ENCODE peak calls at places on chromosomes 6 and 20, in six cellular contexts. Z is IMR-90, C is heart left ventricle, O is testis, L is right lobe of liver, Q is prostate gland. M is an unnamed sample.

GRCh38 chr6:133606833-133607232 is 282.1 kb upstream of the TCF21 start:
- DNase-seq in Z (no peak), C (no peak), O (no peak), L (no peak), Q (no peak), M (no peak)

GRCh38 chr20:45189861-45190260 is 15.2 kb downstream of the PI3 start:
- DNase-seq in Z (no peak), C (no peak), O (no peak), L (no peak), Q (no peak), M (peak; percentile 55)

GRCh38 chr20:32945710-32946221 is 58.5 kb downstream of the SUN5 start:
- DNase-seq in Z (peak; percentile 34), C (no peak), O (no peak), L (no peak), Q (no peak), M (no peak)

GRCh38 chr6:129872591-129872990 is 11.5 kb upstream of the TMEM244 start:
- DNase-seq in Z (no peak), C (no peak), O (no peak), L (no peak), Q (no peak), M (no peak)

GRCh38 chr20:40955326-40955725 is 73.3 kb upstream of the TOP1 start:
- DNase-seq in Z (no peak), C (no peak), O (no peak), L (no peak), Q (no peak), M (no peak)

GRCh38 chr20:51373713-51374481 is 168.6 kb downstream of the NFATC2 start:
- DNase-seq in Z (no peak), C (no peak), O (peak; percentile 58), L (no peak), Q (no peak), M (no peak)

GRCh38 chr6:23650676-23651075 is 475.3 kb upstream of the NRSN1 start:
- DNase-seq in Z (no peak), C (no peak), O (peak; percentile 93), L (no peak), Q (peak; percentile 32), M (peak; percentile 16)

GRCh38 chr6:41594326-41594725 is 43.9 kb upstream of the MDFI start:
- DNase-seq in Z (no peak), C (no peak), O (no peak), L (no peak), Q (no peak), M (no peak)

GRCh38 chr20:21513181-21513663 is 642 bp downstream of the NKX2-2 start:
- DNase-seq in Z (no peak), C (no peak), O (no peak), L (peak; percentile 35), Q (no peak), M (no peak)
- H3K4me3 ChIP-seq in Z (no peak overlapping the region), C (peak overlapping the region; percentile 27), O (no peak overlapping the region), L (no peak overlapping the region), Q (no peak overlapping the region), M (no peak overlapping the region)

DNA sequence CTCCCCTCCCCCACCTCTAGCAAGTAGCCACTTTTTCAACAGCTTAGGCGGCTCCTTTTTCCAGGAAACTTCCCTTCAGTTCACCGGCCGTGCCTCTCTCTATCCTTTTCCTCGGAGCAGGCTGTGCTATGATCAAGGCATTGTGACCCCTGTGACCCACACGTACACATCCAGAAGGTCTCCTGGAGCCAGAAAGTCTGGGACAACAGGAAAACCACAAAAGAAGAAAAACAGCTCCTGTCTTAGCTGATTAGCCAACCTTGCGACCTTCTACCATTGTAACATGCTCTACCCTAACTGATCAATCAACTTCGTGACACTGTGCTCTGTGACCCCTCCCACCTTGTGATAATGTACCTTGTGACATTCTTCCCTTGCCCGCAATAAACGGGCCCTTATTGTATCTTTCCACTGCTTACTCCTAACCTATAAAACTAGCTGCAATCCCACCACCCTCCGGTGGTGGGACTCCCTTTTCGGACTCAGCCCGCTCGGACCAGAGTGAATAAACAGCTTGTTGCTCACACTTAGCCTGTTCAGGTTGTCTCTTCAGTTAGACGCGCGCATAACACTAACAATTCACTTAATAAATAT is 24.2 kb downstream of the ZNF311 start:
- DNase-seq in Z (peak; percentile 77), C (peak; percentile 53), O (peak; percentile 67), L (peak; percentile 56), Q (no peak), M (peak; percentile 48)
- TF ChIP-seq CTCF in Z (peak; percentile 43), C (no peak), O (peak; percentile 37), L (peak; percentile 25), Q (no peak), M (peak; percentile 17)

DNA sequence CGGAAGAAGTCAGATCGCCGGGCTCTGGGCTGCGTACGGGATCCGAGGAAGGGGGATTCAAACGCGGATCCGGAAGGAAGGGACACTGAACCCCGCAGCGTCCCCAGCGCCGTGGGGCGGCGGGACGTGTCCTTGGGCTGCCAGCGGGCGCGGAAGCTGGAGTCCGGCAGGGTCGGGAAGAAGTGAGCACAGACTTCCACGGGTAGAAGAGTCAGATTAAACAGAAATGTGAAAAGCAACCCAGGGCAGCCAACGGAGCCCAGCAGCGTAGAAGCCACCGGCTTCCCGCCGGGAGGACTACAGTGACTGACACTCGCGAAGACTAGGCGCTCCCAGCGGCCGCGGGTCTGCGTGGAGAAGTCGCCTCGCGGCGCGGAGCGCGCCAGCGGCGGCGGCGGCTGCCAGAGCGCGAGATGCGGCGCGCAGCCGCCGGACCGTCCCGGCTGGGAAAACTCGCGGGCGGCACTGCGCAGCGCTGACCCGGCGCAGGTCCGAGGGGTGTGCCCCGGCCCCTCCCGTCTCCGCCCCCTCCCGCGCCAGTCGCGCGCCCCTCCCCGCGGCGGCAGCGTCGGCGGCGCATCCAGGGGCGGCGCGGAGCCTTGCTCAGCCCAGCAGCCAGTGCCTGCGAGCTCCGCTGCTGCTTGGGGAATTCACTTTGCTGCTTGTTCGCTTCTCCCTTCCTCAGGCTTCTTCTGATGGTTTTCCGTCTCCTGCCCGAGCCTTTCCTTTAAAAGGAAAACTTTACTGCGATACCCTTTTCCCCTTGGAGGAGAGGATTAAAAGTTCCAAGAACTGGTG is at the start of gene SAMD5:
- DNase-seq in Z (peak; percentile 68), C (peak; percentile 62), O (peak; percentile 78), L (peak; percentile 88), Q (peak; percentile 35), M (peak; percentile 69)
- TF ChIP-seq POLR2A in Z (no peak), C (peak; percentile 26), O (no peak), L (peak; percentile 79), Q (peak; percentile 13), M (peak; percentile 72)

GRCh38 chr6:3525915-3526314 is 69.1 kb upstream of the SLC22A23 start:
- DNase-seq in Z (no peak), C (no peak), O (no peak), L (no peak), Q (no peak), M (no peak)
- H3K4me3 ChIP-seq in Z (no peak overlapping the region), C (no peak overlapping the region), O (no peak overlapping the region), L (no peak overlapping the region), Q (no peak overlapping the region), M (no peak overlapping the region)

DNA sequence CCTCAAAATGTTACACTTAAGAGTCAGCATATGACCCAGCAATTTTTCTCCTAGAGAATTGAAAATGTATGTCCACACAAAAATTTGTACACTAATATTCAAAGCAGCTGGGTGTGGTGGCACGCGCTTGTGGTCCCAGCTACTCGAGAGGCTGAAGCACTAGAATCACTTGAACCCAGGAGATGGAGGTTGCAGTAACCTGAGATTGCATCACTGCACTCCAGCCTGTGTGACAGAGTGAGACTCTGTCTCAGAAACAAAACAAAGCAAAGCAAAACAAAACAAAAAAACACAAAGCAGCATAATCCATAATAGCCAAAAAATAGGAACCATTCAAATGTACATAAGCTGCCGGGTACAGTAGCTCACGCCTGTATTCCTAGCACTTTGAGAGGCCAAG is 1.6 kb upstream of the RPF2 start:
- DNase-seq in Z (no peak), C (no peak), O (no peak), L (no peak), Q (no peak), M (no peak)
- TF ChIP-seq CTCF in Z (no peak), C (no peak), O (no peak), L (no peak), Q (no peak), M (no peak)

DNA sequence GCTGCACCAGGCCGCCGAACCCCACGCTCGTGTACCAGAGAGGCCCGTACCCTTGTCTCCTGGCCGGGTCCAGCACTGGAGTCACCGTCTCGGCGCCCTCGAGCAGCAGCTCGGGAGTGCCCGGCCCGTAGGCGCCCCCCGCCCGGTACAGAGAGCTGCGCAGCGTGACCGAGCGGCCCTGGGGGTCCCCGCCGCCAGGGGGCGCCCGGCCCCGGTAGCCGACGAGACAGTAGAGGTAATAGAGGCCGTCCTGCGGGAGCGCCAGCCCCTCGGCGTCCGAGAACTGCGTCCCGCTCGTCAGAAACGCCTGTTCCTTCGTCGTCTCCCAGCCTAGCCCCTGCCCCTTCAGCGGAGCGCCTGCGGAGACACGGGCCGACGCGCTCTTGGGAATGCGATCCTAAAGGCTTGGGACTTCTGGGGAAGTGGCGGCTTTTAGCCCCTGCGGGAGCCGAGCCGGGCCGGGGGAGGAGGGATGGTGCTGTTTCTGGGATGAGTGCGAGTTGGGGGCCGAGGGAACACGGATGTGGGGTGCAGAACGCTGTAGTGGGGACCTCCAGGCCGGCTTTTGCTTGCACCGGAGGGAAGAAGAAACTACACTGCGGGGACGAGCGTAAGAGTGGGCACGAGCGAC is 1.3 kb downstream of the LTB start:
- DNase-seq in Z (peak; percentile 71), C (peak; percentile 90), O (peak; percentile 92), L (peak; percentile 89), Q (peak; percentile 79), M (peak; percentile 83)
- TF ChIP-seq POLR2A in Z (no peak), C (peak; percentile 39), O (no peak), L (no peak), Q (peak; percentile 40), M (no peak)

GRCh38 chr6:107561325-107561724 is 71.4 kb downstream of the SOBP start:
- DNase-seq in Z (no peak), C (peak; percentile 69), O (peak; percentile 42), L (no peak), Q (no peak), M (peak; percentile 3)
- H3K4me3 ChIP-seq in Z (no peak overlapping the region), C (no peak overlapping the region), O (no peak overlapping the region), L (no peak overlapping the region), Q (no peak overlapping the region), M (no peak overlapping the region)

DNA sequence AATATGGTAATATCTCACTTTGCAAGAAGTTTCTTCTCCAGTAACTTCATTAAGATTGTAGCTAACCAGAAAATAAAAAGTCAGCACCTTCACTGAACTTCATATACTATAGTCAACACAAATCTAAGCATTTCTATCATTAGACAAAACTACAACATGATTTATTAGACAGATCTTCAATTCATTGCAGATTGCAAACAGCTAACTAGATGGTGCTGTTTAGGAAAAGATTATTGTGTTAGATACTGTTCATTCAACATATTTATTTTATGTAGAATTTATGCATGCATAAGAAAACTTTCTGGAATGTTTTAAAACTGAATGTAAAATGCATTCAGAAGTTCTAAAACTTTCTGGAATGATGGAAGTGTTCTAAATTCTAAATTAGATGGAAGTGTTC is 442.1 kb downstream of the HTR1B start:
- DNase-seq in Z (no peak), C (no peak), O (no peak), L (no peak), Q (no peak), M (no peak)
- TF ChIP-seq CTCF in Z (no peak), C (no peak), O (no peak), L (peak; percentile 16), Q (no peak), M (no peak)